ENCODE peak calls at places on chromosome 6, in four cellular contexts. One of them, this sample, is unnamed.

GRCh38 chr6:63689421-63689820 is 53.8 kb downstream of the PHF3 start:
- DNase-seq in heart right ventricle: no peak
- DNase-seq in GM23248: peak; percentile 7
- DNase-seq in adrenal gland: no peak
- DNase-seq in this sample: no peak

GRCh38 chr6:150894935-150895686 is 29.6 kb downstream of the MTHFD1L start:
- DNase-seq in heart right ventricle: peak; percentile 19
- DNase-seq in GM23248: peak; percentile 39
- DNase-seq in adrenal gland: no peak
- DNase-seq in this sample: peak; percentile 46

GRCh38 chr6:1396952-1397868 is 7.8 kb downstream of the FOXF2 start:
- DNase-seq in adrenal gland: peak; percentile 81
- DNase-seq in GM23248: peak; percentile 81
- DNase-seq in heart right ventricle: peak; percentile 45
- DNase-seq in this sample: peak; percentile 64

GRCh38 chr6:13303668-13304017 is 24.7 kb downstream of the TBC1D7 start:
- DNase-seq in adrenal gland: peak; percentile 90
- DNase-seq in GM23248: peak; percentile 29
- DNase-seq in heart right ventricle: peak; percentile 87
- DNase-seq in this sample: peak; percentile 54

GRCh38 chr6:16758163-16758975 is 2.9 kb downstream of the ATXN1 start:
- DNase-seq in heart right ventricle: no peak
- DNase-seq in adrenal gland: peak; percentile 83
- DNase-seq in GM23248: peak; percentile 63
- DNase-seq in this sample: no peak

GRCh38 chr6:151044465-151045441 is 179.3 kb downstream of the MTHFD1L start:
- DNase-seq in heart right ventricle: peak; percentile 70
- DNase-seq in adrenal gland: peak; percentile 78
- DNase-seq in GM23248: no peak
- DNase-seq in this sample: no peak

GRCh38 chr6:35624341-35625070 is 64.2 kb downstream of the FKBP5 start:
- DNase-seq in heart right ventricle: no peak
- DNase-seq in GM23248: peak; percentile 40
- DNase-seq in adrenal gland: no peak
- DNase-seq in this sample: no peak

GRCh38 chr6:113449051-113449450 is 408.1 kb upstream of the MARCKS start:
- DNase-seq in GM23248: peak; percentile 79
- DNase-seq in adrenal gland: no peak
- DNase-seq in heart right ventricle: no peak
- DNase-seq in this sample: no peak

GRCh38 chr6:166553563-166554271 is 32.8 kb downstream of the RAMACL start:
- DNase-seq in adrenal gland: peak; percentile 57
- DNase-seq in heart right ventricle: peak; percentile 59
- DNase-seq in GM23248: peak; percentile 99
- DNase-seq in this sample: peak; percentile 89

GRCh38 chr6:29014729-29015608 is 9.9 kb upstream of the ZNF311 start:
- DNase-seq in GM23248: no peak
- DNase-seq in adrenal gland: no peak
- DNase-seq in heart right ventricle: no peak
- DNase-seq in this sample: peak; percentile 59

GRCh38 chr6:29019629-29020028 is 14.5 kb upstream of the ZNF311 start:
- DNase-seq in GM23248: no peak
- DNase-seq in adrenal gland: no peak
- DNase-seq in heart right ventricle: no peak
- DNase-seq in this sample: no peak

GRCh38 chr6:29017428-29017802 is 12.3 kb upstream of the ZNF311 start:
- DNase-seq in GM23248: no peak
- DNase-seq in heart right ventricle: no peak
- DNase-seq in adrenal gland: no peak
- DNase-seq in this sample: no peak

GRCh38 chr6:29021434-29021833 is 16.3 kb upstream of the ZNF311 start:
- DNase-seq in GM23248: no peak
- DNase-seq in heart right ventricle: no peak
- DNase-seq in adrenal gland: no peak
- DNase-seq in this sample: no peak

GRCh38 chr6:29016559-29017427 is 11.7 kb upstream of the ZNF311 start:
- DNase-seq in heart right ventricle: peak; percentile 80
- DNase-seq in adrenal gland: peak; percentile 92
- DNase-seq in GM23248: peak; percentile 85
- DNase-seq in this sample: peak; percentile 43
- H3K4me3 ChIP-seq in heart right ventricle: peak overlapping the region; percentile 4
- H3K4me3 ChIP-seq in adrenal gland: peak overlapping the region; percentile 17
- H3K4me3 ChIP-seq in GM23248: peak overlapping the region; percentile 94
- H3K4me3 ChIP-seq in this sample: peak overlapping the region; percentile 30

GRCh38 chr6:125104425-125104824 is 49.1 kb upstream of the TPD52L1 start:
- DNase-seq in GM23248: peak; percentile 79
- DNase-seq in heart right ventricle: no peak
- DNase-seq in adrenal gland: no peak
- DNase-seq in this sample: no peak
- H3K9me3 ChIP-seq in GM23248: no peaks in the 10 kb centered on the region
- H3K9me3 ChIP-seq in heart right ventricle: no peaks in the 10 kb centered on the region
- H3K9me3 ChIP-seq in adrenal gland: peaks cover 2% of the 10 kb centered on the region
- H3K9me3 ChIP-seq in this sample: peaks cover 1% of the 10 kb centered on the region

DNA sequence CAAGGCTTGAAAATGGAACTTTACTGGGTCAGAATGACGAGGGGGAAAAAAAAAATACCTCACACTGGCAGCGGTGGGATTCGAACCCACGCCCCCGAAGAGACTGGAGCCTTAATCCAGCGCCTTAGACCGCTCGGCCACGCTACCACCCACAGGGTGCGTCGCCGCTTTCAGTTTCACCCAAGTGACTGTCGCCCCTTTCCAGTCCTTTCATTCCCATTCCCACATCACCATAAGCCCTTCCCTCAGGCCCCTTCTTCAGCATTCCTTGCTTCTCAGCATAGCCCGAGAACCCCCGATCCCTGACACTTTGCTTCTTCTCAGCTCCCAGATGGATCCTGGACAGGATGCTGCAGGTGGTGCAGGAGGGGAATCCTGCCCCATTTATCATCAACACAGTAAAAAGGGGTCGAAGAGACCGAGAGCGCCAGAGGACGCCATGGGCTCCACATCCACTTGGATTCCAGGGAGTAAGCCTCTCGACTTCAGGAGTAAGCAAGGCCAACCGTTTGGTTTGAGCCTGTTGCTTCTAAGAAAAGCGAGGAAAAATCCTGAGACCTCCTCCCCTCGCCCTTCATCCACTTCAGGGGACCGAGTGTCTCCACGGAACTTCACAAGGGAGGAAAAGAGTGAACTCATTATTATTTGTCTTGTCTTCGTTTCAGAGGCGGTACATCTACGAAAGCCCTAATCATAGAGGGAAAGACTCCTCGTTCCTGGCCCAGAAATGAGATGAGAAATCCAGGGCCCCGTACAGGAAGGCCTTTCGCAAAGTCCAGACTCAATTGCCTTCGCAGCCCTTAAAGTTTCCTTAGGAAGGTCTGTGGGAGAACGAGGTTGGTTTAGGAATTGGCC is 20.0 kb upstream of the TRIM27 start:
- DNase-seq in adrenal gland: peak; percentile 87
- DNase-seq in heart right ventricle: peak; percentile 79
- DNase-seq in GM23248: peak; percentile 77
- DNase-seq in this sample: peak; percentile 58
- H3K4me3 ChIP-seq in adrenal gland: peak overlapping the region; percentile 24
- H3K4me3 ChIP-seq in heart right ventricle: peak overlapping the region; percentile 22
- H3K4me3 ChIP-seq in GM23248: peak overlapping the region; percentile 82
- H3K4me3 ChIP-seq in this sample: peak overlapping the region; percentile 63

DNA sequence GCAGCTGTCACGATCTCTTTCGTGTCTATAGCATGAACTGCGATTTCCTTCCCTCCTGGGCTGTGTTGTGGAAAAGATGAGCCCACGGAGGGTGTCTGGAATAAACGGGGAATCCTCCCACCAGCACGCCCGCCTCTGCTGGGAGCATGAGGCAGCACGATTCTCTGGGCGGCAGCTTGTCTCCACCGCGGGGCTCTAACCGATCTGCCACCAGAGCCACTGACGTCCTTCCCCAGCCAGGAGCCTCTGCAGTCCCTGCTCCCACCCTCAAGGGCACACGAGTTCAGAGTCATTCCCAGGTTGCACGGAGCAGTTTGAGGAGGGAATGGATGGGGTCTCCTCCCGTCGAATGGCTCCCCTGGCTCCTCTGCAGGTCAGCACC is 197.6 kb downstream of the DLL1 start:
- DNase-seq in heart right ventricle: no peak
- DNase-seq in GM23248: no peak
- DNase-seq in adrenal gland: no peak
- DNase-seq in this sample: no peak
- H3K9me3 ChIP-seq in heart right ventricle: no peaks in the 10 kb centered on the region
- H3K9me3 ChIP-seq in GM23248: no peaks in the 10 kb centered on the region
- H3K9me3 ChIP-seq in adrenal gland: no peaks in the 10 kb centered on the region
- H3K9me3 ChIP-seq in this sample: no peaks in the 10 kb centered on the region

DNA sequence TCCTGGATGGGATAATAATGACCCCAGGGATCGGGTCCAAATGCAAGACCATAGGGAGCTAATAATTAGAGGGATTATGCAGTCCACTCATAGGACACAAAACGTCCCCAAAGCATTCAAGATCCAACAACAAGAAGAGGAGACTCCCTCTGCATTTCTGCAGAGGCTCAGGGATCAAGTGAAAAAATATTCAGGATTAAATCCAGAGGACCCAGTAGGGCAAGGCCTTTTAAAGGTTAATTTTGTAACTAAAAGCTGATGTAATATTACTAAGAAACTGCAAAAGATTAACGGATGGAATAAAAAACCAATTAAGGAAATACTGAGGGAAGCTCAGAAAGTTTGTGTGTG is 22.2 kb downstream of the HLA-A start:
- DNase-seq in heart right ventricle: no peak
- DNase-seq in GM23248: no peak
- DNase-seq in adrenal gland: no peak
- DNase-seq in this sample: no peak
- H3K4me3 ChIP-seq in heart right ventricle: no peak overlapping the region
- H3K4me3 ChIP-seq in GM23248: peak overlapping the region; percentile 69
- H3K4me3 ChIP-seq in adrenal gland: no peak overlapping the region
- H3K4me3 ChIP-seq in this sample: no peak overlapping the region

GRCh38 chr6:125682939-125683338 is 66.5 kb upstream of the HEY2 start:
- DNase-seq in GM23248: no peak
- DNase-seq in adrenal gland: no peak
- DNase-seq in heart right ventricle: no peak
- DNase-seq in this sample: no peak

GRCh38 chr6:125693480-125693879 is 56.0 kb upstream of the HEY2 start:
- DNase-seq in adrenal gland: no peak
- DNase-seq in heart right ventricle: no peak
- DNase-seq in GM23248: no peak
- DNase-seq in this sample: no peak

DNA sequence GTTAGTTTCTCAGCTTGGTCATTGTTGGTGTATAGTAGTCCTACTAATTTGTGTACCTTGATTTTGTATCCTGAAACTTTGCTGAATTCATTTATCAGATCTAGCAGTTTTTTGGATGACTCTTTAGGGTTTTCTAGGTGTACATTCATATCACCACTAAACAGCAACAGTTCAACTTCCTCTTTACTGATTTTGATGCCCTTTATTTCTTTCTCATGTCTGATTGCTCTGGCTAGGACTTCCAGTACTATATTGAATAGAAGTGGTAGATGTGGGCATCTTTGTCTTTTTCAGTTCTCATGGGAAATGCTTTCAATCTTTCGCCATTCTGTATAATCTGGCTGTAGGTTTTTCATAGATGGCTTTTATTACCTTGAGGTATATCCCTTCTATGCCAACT is 61.3 kb upstream of the HEY2 start:
- DNase-seq in GM23248: no peak
- DNase-seq in adrenal gland: no peak
- DNase-seq in heart right ventricle: no peak
- DNase-seq in this sample: no peak
- H3K9me3 ChIP-seq in GM23248: no peaks in the 10 kb centered on the region
- H3K9me3 ChIP-seq in adrenal gland: no peaks in the 10 kb centered on the region
- H3K9me3 ChIP-seq in heart right ventricle: no peaks in the 10 kb centered on the region
- H3K9me3 ChIP-seq in this sample: no peaks in the 10 kb centered on the region

DNA sequence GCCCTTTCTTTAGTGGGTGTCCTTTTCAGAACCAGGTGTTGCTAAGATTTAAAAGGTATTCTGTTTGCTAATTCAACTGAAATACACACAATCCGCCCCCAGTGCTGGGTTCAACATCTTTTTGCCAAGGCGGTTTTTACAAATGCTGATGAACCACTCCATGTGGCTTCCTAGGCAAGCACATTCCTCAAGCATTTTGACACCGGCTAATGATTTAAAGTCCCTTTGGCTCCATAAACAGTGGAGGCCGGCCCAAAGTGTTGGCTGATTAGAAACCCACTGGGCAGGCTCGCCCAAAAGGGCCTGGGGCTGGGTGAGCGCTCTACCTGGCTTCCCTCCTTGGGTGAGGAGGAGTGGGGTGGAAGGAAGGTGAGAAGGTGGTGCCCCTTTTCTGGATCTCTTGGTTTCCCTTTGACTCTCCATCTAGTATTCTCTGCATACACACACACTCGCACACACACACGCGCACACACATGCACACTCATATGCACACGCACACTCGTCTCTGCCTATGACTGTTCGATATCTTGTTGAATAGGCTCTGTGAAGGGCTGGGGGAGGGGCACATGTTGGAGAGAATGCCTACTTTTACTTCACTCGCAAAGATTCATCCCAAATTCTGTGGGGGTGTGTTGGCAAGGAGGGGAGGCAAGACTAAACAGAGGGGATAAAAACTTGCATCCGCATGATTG is 66.7 kb upstream of the ARMC2 start:
- DNase-seq in GM23248: peak; percentile 43
- DNase-seq in adrenal gland: no peak
- DNase-seq in heart right ventricle: no peak
- DNase-seq in this sample: no peak
- H3K4me3 ChIP-seq in GM23248: peak overlapping the region; percentile 73
- H3K4me3 ChIP-seq in adrenal gland: peak overlapping the region; percentile 17
- H3K4me3 ChIP-seq in heart right ventricle: no peak overlapping the region
- H3K4me3 ChIP-seq in this sample: no peak overlapping the region

This sample was measured in MG63.